ENCODE peak calls at places on chromosome 12, in eight cellular contexts. X is Panc1, P is suprapubic skin, Y is spleen, Z is sigmoid colon, C is prostate gland, K is K562, F is breast epithelium. L is an unnamed sample.

GRCh38 chr12:116759783-116760581 is 21.9 kb downstream of the RNFT2 start:
- DNase-seq in X (no peak), P (no peak), Y (peak), Z (peak), C (no peak), K (peak), F (no peak), L (no peak)

GRCh38 chr12:123024819-123025391 is 44.4 kb downstream of the ARL6IP4 start:
- DNase-seq in X (no peak), P (no peak), Y (peak), Z (no peak), C (no peak), K (no peak), F (no peak), L (no peak)

GRCh38 chr12:126926023-126926600 is 1340.9 kb upstream of the TMEM132C start:
- DNase-seq in X (no peak), P (no peak), Y (no peak), Z (no peak), C (no peak), K (peak), F (no peak), L (no peak)

GRCh38 chr12:26052652-26053051 is 72.2 kb downstream of the BHLHE41 start:
- DNase-seq in X (peak), P (no peak), Y (no peak), Z (no peak), C (no peak), K (no peak), F (no peak), L (no peak)

GRCh38 chr12:93838180-93838579 is 161.0 kb downstream of the CRADD start:
- DNase-seq in X (no peak), P (no peak), Y (no peak), Z (no peak), C (no peak), K (no peak), F (no peak), L (no peak)

GRCh38 chr12:2805146-2805525 is 7.3 kb upstream of the ITFG2 start:
- DNase-seq in X (no peak), P (no peak), Y (no peak), Z (no peak), C (no peak), K (no peak), F (no peak), L (no peak)

GRCh38 chr12:93019911-93020224 is 90.8 kb upstream of the EEA1 start:
- DNase-seq in X (no peak), P (no peak), Y (no peak), Z (no peak), C (peak), K (no peak), F (no peak), L (no peak)

GRCh38 chr12:82912406-82912805 is 225.7 kb downstream of the TMTC2 start:
- DNase-seq in X (no peak), P (no peak), Y (no peak), Z (no peak), C (no peak), K (no peak), F (no peak), L (peak)

GRCh38 chr12:103966736-103967135 is 1.1 kb downstream of the TDG start:
- DNase-seq in X (no peak), P (no peak), Y (no peak), Z (no peak), C (no peak), K (no peak), F (no peak), L (no peak)

GRCh38 chr12:116532986-116533342 is 26.2 kb upstream of the MAP1LC3B2 start:
- DNase-seq in X (no peak), P (no peak), Y (no peak), Z (no peak), C (no peak), K (no peak), F (no peak), L (no peak)

GRCh38 chr12:124321556-124322270 is 26.8 kb downstream of the RFLNA start:
- DNase-seq in X (no peak), P (no peak), Y (no peak), Z (no peak), C (no peak), K (no peak), F (no peak), L (no peak)

GRCh38 chr12:105107176-105107496 is 395 bp upstream of the WASHC4 start:
- DNase-seq in X (no peak), P (no peak), Y (no peak), Z (peak), C (no peak), K (no peak), F (no peak), L (no peak)

GRCh38 chr12:102216086-102216691 is 18.6 kb upstream of the PMCH start:
- DNase-seq in X (peak), P (no peak), Y (no peak), Z (no peak), C (no peak), K (peak), F (no peak), L (no peak)

GRCh38 chr12:68001486-68002466 is 12.5 kb downstream of the IFNG-AS1 start:
- DNase-seq in X (no peak), P (no peak), Y (no peak), Z (no peak), C (no peak), K (peak), F (no peak), L (no peak)

GRCh38 chr12:95083471-95083870 is 10.1 kb upstream of the NR2C1 start:
- DNase-seq in X (no peak), P (no peak), Y (no peak), Z (no peak), C (no peak), K (no peak), F (no peak), L (no peak)

GRCh38 chr12:47651368-47652254 is 54.2 kb downstream of the RPAP3 start:
- DNase-seq in X (peak), P (no peak), Y (peak), Z (peak), C (peak), K (peak), F (peak), L (peak)

GRCh38 chr12:95857151-95857550 is 1.6 kb upstream of the SNRPF start:
- DNase-seq in X (no peak), P (no peak), Y (no peak), Z (no peak), C (no peak), K (no peak), F (no peak), L (no peak)

GRCh38 chr12:79203103-79203502 is 338.5 kb downstream of the SYT1 start:
- DNase-seq in X (no peak), P (no peak), Y (no peak), Z (no peak), C (no peak), K (no peak), F (no peak), L (no peak)

GRCh38 chr12:21940972-21941521 is at the start of gene ABCC9:
- DNase-seq in X (no peak), P (peak), Y (peak), Z (peak), C (peak), K (peak), F (no peak), L (no peak)

GRCh38 chr12:28144532-28144931 is 45.7 kb upstream of the CCDC91 start:
- DNase-seq in X (no peak), P (no peak), Y (no peak), Z (no peak), C (no peak), K (no peak), F (no peak), L (no peak)

GRCh38 chr12:130761537-130762318 is 45.6 kb upstream of the RIMBP2 start:
- DNase-seq in X (no peak), P (no peak), Y (peak), Z (peak), C (peak), K (peak), F (no peak), L (no peak)

GRCh38 chr12:132453361-132454133 is 36.4 kb upstream of the FBRSL1 start:
- DNase-seq in X (no peak), P (no peak), Y (peak), Z (no peak), C (no peak), K (no peak), F (peak), L (no peak)

GRCh38 chr12:2285462-2285861 is 232.7 kb downstream of the CACNA1C start:
- DNase-seq in X (no peak), P (no peak), Y (no peak), Z (no peak), C (no peak), K (no peak), F (no peak), L (no peak)

GRCh38 chr12:7512528-7512927 is 9.0 kb upstream of the CD163 start:
- DNase-seq in X (no peak), P (no peak), Y (peak), Z (peak), C (no peak), K (peak), F (no peak), L (no peak)

GRCh38 chr12:129762436-129762835 is 141.4 kb downstream of the TMEM132D start:
- DNase-seq in X (no peak), P (no peak), Y (no peak), Z (no peak), C (no peak), K (no peak), F (no peak), L (no peak)

GRCh38 chr12:109770861-109771670 is 57.4 kb downstream of the FAM222A start:
- DNase-seq in X (no peak), P (no peak), Y (no peak), Z (peak), C (no peak), K (no peak), F (no peak), L (no peak)

GRCh38 chr12:85920324-85920947 is 46.3 kb downstream of the NTS start:
- DNase-seq in X (no peak), P (no peak), Y (no peak), Z (no peak), C (no peak), K (peak), F (no peak), L (no peak)

GRCh38 chr12:132173135-132174014 is 29.1 kb downstream of the NOC4L start:
- DNase-seq in X (no peak), P (no peak), Y (peak), Z (no peak), C (no peak), K (no peak), F (no peak), L (peak)

GRCh38 chr12:13189254-13189653 is 7.3 kb upstream of the EMP1 start:
- DNase-seq in X (no peak), P (no peak), Y (no peak), Z (no peak), C (no peak), K (no peak), F (no peak), L (no peak)

GRCh38 chr12:92574046-92574783 is 128.6 kb upstream of the PLEKHG7 start:
- DNase-seq in X (no peak), P (no peak), Y (no peak), Z (no peak), C (no peak), K (peak), F (no peak), L (no peak)

GRCh38 chr12:22083167-22083566 is 37.1 kb downstream of the CMAS start:
- DNase-seq in X (peak), P (no peak), Y (no peak), Z (no peak), C (peak), K (peak), F (no peak), L (no peak)

GRCh38 chr12:11762723-11763326 is 113.4 kb downstream of the ETV6 start:
- DNase-seq in X (no peak), P (no peak), Y (no peak), Z (no peak), C (no peak), K (no peak), F (no peak), L (no peak)

GRCh38 chr12:29320295-29321090 is 60.5 kb downstream of the ERGIC2 start:
- DNase-seq in X (peak), P (no peak), Y (no peak), Z (no peak), C (no peak), K (no peak), F (no peak), L (no peak)

GRCh38 chr12:51127050-51127729 is 43.8 kb upstream of the CSRNP2 start:
- DNase-seq in X (no peak), P (no peak), Y (no peak), Z (no peak), C (no peak), K (no peak), F (no peak), L (no peak)

GRCh38 chr12:120316798-120317257 is 10.8 kb downstream of the PLA2G1B start:
- DNase-seq in X (no peak), P (no peak), Y (peak), Z (no peak), C (no peak), K (peak), F (no peak), L (no peak)

GRCh38 chr12:68358532-68359485 is 26.6 kb upstream of the MDM1 start:
- DNase-seq in X (peak), P (no peak), Y (no peak), Z (peak), C (peak), K (peak), F (peak), L (peak)

GRCh38 chr12:30026621-30027234 is 243.0 kb upstream of the TMTC1 start:
- DNase-seq in X (no peak), P (no peak), Y (no peak), Z (no peak), C (no peak), K (no peak), F (no peak), L (no peak)

GRCh38 chr12:112905451-112906089 is 1.2 kb upstream of the OAS1 start:
- DNase-seq in X (no peak), P (no peak), Y (no peak), Z (no peak), C (no peak), K (no peak), F (no peak), L (no peak)

GRCh38 chr12:49794811-49795653 is 33.2 kb downstream of the NCKAP5L start:
- DNase-seq in X (no peak), P (peak), Y (peak), Z (peak), C (no peak), K (no peak), F (no peak), L (no peak)
- TF ChIP-seq POLR2AphosphoS5 in X (no peak), P (no peak), Y (peak), Z (no peak), C (no peak), K (no peak), F (no peak), L (no peak)

GRCh38 chr12:49705479-49706267 is 1.5 kb downstream of the FMNL3 start:
- DNase-seq in X (no peak), P (no peak), Y (peak), Z (peak), C (no peak), K (peak), F (no peak), L (peak)
- H3K4me3 ChIP-seq in X (peak), P (peak), Y (peak), Z (peak), C (peak), K (peak), F (peak), L (peak)

DNA sequence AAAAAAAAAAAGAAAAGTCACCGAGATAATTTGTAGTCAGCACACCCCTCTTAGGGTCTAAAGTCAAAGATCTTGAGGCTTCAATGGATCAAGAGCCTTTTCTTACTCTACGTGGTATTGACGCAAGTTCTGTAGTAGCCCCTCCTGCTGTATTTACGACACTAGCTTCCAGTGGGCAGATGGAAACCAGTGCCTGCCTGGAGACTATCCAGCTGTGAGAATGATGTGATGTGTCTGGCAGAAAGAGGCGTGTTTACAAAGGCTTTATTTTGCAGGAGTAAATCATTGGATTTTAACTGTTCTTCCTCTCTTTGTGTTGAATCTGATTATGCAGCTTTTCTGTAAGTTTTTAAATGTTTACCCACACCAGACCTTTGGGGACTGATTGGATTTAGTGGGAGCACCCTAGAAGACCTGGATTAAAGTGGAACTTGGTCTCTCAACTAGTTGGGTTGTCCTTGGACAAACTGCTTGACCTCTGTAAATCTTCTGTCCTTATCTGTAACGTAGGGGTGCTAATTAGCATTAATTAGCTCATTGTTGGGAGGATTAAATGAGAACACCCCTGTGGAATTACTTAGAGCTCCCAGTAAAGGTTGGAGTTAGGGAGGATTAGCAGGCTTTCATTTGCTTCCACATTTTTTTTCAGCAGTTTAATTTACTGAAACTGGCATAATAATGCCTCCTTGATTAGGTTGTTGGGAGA is 72.4 kb downstream of the RASSF3 start:
- DNase-seq in X (no peak), P (no peak), Y (no peak), Z (peak), C (no peak), K (no peak), F (no peak), L (no peak)
- TF ChIP-seq POLR2AphosphoS5 in X (no peak), P (no peak), Y (no peak), Z (peak), C (no peak), K (no peak), F (no peak), L (no peak)

DNA sequence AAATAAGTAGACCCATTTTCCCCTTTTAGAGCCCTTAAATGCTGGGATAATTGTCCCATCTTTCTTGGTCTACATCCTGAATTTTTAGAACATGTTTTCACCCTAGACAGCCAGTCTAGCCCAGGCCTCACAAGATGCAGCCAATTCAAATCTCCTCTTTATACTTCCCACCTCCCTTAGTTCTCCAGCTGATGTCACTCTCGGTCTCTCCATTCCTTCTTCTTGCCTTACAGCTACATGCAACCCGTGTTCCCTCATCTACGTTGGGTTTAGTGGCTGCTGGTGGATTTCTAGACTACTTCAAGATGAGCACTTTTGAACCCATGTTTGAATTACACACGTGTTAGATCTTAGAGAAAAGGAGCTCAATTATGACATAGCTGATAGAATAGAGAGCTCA is 132.0 kb downstream of the PPM1H start:
- DNase-seq in X (no peak), P (no peak), Y (no peak), Z (no peak), C (no peak), K (peak), F (no peak), L (no peak)
- H3K4me3 ChIP-seq in X (no peak), P (no peak), Y (no peak), Z (no peak), C (no peak), K (no peak), F (no peak), L (no peak)

GRCh38 chr12:57213068-57213715 is 3.4 kb upstream of the NXPH4 start:
- DNase-seq in X (peak), P (peak), Y (peak), Z (peak), C (peak), K (peak), F (peak), L (peak)
- TF ChIP-seq POLR2AphosphoS5 in X (no peak), P (no peak), Y (peak), Z (peak), C (peak), K (no peak), F (no peak), L (no peak)

GRCh38 chr12:4833511-4833910 is 76.2 kb upstream of the KCNA1 start:
- DNase-seq in X (no peak), P (no peak), Y (no peak), Z (no peak), C (no peak), K (no peak), F (no peak), L (no peak)
- H3K4me3 ChIP-seq in X (no peak), P (no peak), Y (no peak), Z (no peak), C (no peak), K (no peak), F (no peak), L (no peak)

GRCh38 chr12:31517994-31518393 is 72.9 kb downstream of the DENND5B start:
- DNase-seq in X (no peak), P (no peak), Y (no peak), Z (no peak), C (no peak), K (no peak), F (no peak), L (no peak)

GRCh38 chr12:31516702-31517101 is 74.2 kb downstream of the DENND5B start:
- DNase-seq in X (no peak), P (no peak), Y (no peak), Z (no peak), C (no peak), K (no peak), F (no peak), L (no peak)

GRCh38 chr12:31519525-31519924 is 71.4 kb downstream of the DENND5B start:
- DNase-seq in X (no peak), P (no peak), Y (no peak), Z (no peak), C (no peak), K (no peak), F (no peak), L (no peak)

GRCh38 chr12:31521972-31522371 is 69.0 kb downstream of the DENND5B start:
- DNase-seq in X (no peak), P (no peak), Y (no peak), Z (no peak), C (no peak), K (no peak), F (no peak), L (no peak)

GRCh38 chr12:31518680-31519227 is 72.2 kb downstream of the DENND5B start:
- DNase-seq in X (peak), P (no peak), Y (no peak), Z (no peak), C (no peak), K (no peak), F (no peak), L (no peak)
- TF ChIP-seq POLR2AphosphoS5 in X (no peak), P (no peak), Y (no peak), Z (no peak), C (no peak), K (no peak), F (no peak), L (no peak)

L was measured in HL-60.